ENCODE peak calls at places on chromosomes 3 and 15, in seven cellular contexts. L is GM12878, U is HepG2, H is K562, R is SK-N-SH, P is H1, G is HCT116. X is an unnamed sample.

GRCh38 chr3:5205165-5205941 is 17.8 kb downstream of the EDEM1 start:
- DNase-seq in R (no peak), G (no peak), P (no peak), H (no peak), L (peak), U (no peak), X (no peak)

GRCh38 chr3:157532529-157533297 is 29.5 kb upstream of the VEPH1 start:
- DNase-seq in H (peak), U (peak), R (peak), L (peak), P (no peak), G (peak), X (peak)

GRCh38 chr3:10521772-10522441 is 16.5 kb upstream of the ATP2B2 start:
- DNase-seq in U (no peak), G (no peak), H (no peak), R (no peak), P (peak), L (no peak), X (no peak)

GRCh38 chr15:44726136-44726535 is 10.2 kb upstream of the TRIM69 start:
- DNase-seq in G (no peak), R (no peak), P (no peak), U (no peak), H (no peak), L (no peak), X (no peak)

GRCh38 chr3:164194842-164195241 is 883.5 kb downstream of the SI start:
- DNase-seq in H (no peak), G (no peak), P (no peak), R (no peak), L (no peak), U (peak), X (no peak)

GRCh38 chr3:79976466-79976865 is 208.7 kb upstream of the ROBO1 start:
- DNase-seq in H (no peak), U (no peak), P (no peak), R (no peak), G (no peak), L (no peak), X (no peak)

GRCh38 chr15:62782100-62782791 is 260.3 kb upstream of the TPM1 start:
- DNase-seq in G (peak), H (peak), R (peak), P (peak), U (peak), L (no peak), X (peak)

GRCh38 chr3:183015185-183015584 is 34.8 kb upstream of the DCUN1D1 start:
- DNase-seq in U (no peak), H (no peak), G (no peak), R (no peak), P (no peak), L (no peak), X (no peak)

GRCh38 chr15:65326844-65327243 is 22.4 kb downstream of the RNU5B-1 start:
- DNase-seq in L (no peak), U (no peak), R (peak), H (no peak), P (no peak), G (no peak), X (no peak)

GRCh38 chr3:30408105-30408557 is 198.3 kb upstream of the TGFBR2 start:
- DNase-seq in H (no peak), L (no peak), U (no peak), R (no peak), P (no peak), G (no peak), X (no peak)

GRCh38 chr15:89054873-89055272 is 33.4 kb upstream of the ABHD2 start:
- DNase-seq in G (no peak), U (no peak), L (no peak), H (no peak), R (no peak), P (no peak), X (no peak)

GRCh38 chr3:48558446-48559134 is 2.0 kb upstream of the PFKFB4 start:
- DNase-seq in R (peak), G (no peak), U (no peak), H (no peak), L (no peak), P (no peak), X (no peak)

GRCh38 chr3:161070252-161070930 is 34.8 kb downstream of the B3GALNT1 start:
- DNase-seq in L (no peak), U (no peak), R (no peak), G (no peak), P (no peak), H (no peak), X (no peak)

GRCh38 chr15:92142242-92143232 is 251.1 kb upstream of the ST8SIA2 start:
- DNase-seq in P (no peak), R (no peak), U (no peak), H (no peak), L (no peak), G (no peak), X (no peak)

GRCh38 chr15:33234019-33234418 is 39.5 kb upstream of the FMN1 start:
- DNase-seq in G (peak), P (no peak), H (no peak), R (peak), L (no peak), U (peak), X (peak)

GRCh38 chr15:41954036-41954435 is 18.3 kb downstream of the EHD4 start:
- DNase-seq in G (no peak), H (no peak), L (no peak), P (no peak), R (no peak), U (no peak), X (no peak)

GRCh38 chr15:73541479-73541878 is 91.7 kb downstream of the NPTN start:
- DNase-seq in L (no peak), U (peak), P (no peak), G (no peak), H (no peak), R (no peak), X (no peak)

GRCh38 chr3:134796313-134797079 is 1.4 kb downstream of the EPHB1 start:
- DNase-seq in L (no peak), G (no peak), P (peak), H (no peak), R (peak), U (no peak), X (no peak)

GRCh38 chr15:29792426-29793159 is 29.7 kb downstream of the TJP1 start:
- DNase-seq in U (no peak), L (no peak), G (no peak), P (no peak), H (no peak), R (no peak), X (no peak)

GRCh38 chr3:194383276-194383940 is 13.9 kb upstream of the LRRC15 start:
- DNase-seq in U (no peak), L (no peak), G (no peak), R (no peak), H (no peak), P (peak), X (no peak)

GRCh38 chr3:127911421-127911931 is 3.6 kb upstream of the KBTBD12 start:
- DNase-seq in P (no peak), L (no peak), H (no peak), R (no peak), G (no peak), U (no peak), X (no peak)

GRCh38 chr3:124833710-124834332 is 53.3 kb downstream of the ITGB5 start:
- DNase-seq in G (no peak), U (peak), H (no peak), R (no peak), L (no peak), P (no peak), X (no peak)

GRCh38 chr3:99781761-99782160 is 35.9 kb upstream of the CMSS1 start:
- DNase-seq in R (no peak), U (no peak), H (no peak), G (no peak), P (no peak), L (no peak), X (no peak)

GRCh38 chr3:196821806-196822355 is 45.8 kb upstream of the SENP5 start:
- DNase-seq in H (no peak), G (no peak), L (no peak), U (no peak), R (no peak), P (no peak), X (no peak)

GRCh38 chr3:50599115-50599715 is 12.4 kb downstream of the CISH start:
- DNase-seq in H (no peak), U (no peak), L (no peak), G (no peak), P (no peak), R (no peak), X (no peak)

GRCh38 chr3:31235062-31235704 is 297.5 kb upstream of the STT3B start:
- DNase-seq in R (peak), U (no peak), P (no peak), H (no peak), G (no peak), L (no peak), X (no peak)

GRCh38 chr15:53506370-53506769 is 253.1 kb downstream of the WDR72 start:
- DNase-seq in G (no peak), H (no peak), R (no peak), U (peak), L (no peak), P (no peak), X (no peak)

GRCh38 chr3:124845406-124845805 is 41.8 kb downstream of the ITGB5 start:
- DNase-seq in G (no peak), U (no peak), H (no peak), P (no peak), R (no peak), L (no peak), X (no peak)

GRCh38 chr3:173396191-173397041 is 1.1 kb upstream of the NLGN1 start:
- DNase-seq in U (no peak), H (no peak), L (no peak), G (no peak), R (peak), P (peak), X (peak)

GRCh38 chr15:87672309-87672897 is 584.1 kb downstream of the NTRK3 start:
- DNase-seq in G (no peak), L (no peak), U (no peak), P (peak), H (peak), R (peak), X (no peak)

GRCh38 chr15:31605467-31605931 is 278.9 kb downstream of the KLF13 start:
- DNase-seq in H (no peak), L (no peak), G (no peak), R (peak), U (no peak), P (peak), X (peak)

GRCh38 chr3:97871788-97872187 is 50.0 kb downstream of the CRYBG3 start:
- DNase-seq in P (no peak), U (no peak), L (no peak), G (no peak), R (no peak), H (no peak), X (no peak)

GRCh38 chr3:42855547-42856380 is 19.9 kb downstream of the CYP8B1 start:
- DNase-seq in R (no peak), U (peak), P (no peak), H (peak), L (no peak), G (no peak), X (no peak)

GRCh38 chr15:70375006-70375409 is 277.3 kb upstream of the TLE3 start:
- DNase-seq in L (no peak), U (no peak), P (peak), G (no peak), R (peak), H (no peak), X (peak)

GRCh38 chr3:123656691-123657090 is 71.8 kb upstream of the HACD2 start:
- DNase-seq in H (peak), R (no peak), U (no peak), G (no peak), P (no peak), L (no peak), X (no peak)

GRCh38 chr3:175338775-175339535 is 479.8 kb downstream of the NAALADL2 start:
- DNase-seq in R (no peak), G (peak), L (no peak), U (no peak), P (peak), H (no peak), X (peak)

GRCh38 chr3:17639765-17640164 is 102.7 kb downstream of the TBC1D5 start:
- DNase-seq in P (no peak), U (peak), G (peak), L (no peak), H (no peak), R (no peak), X (peak)

GRCh38 chr15:82043130-82043673 is 2.6 kb downstream of the MEX3B start:
- DNase-seq in R (peak), P (peak), L (no peak), G (no peak), H (no peak), U (no peak), X (no peak)

GRCh38 chr3:100928638-100929428 is 64.4 kb downstream of the ABI3BP start:
- DNase-seq in U (no peak), L (no peak), H (no peak), G (no peak), P (no peak), R (no peak), X (no peak)

GRCh38 chr3:4425707-4426106 is 41.4 kb downstream of the SUMF1 start:
- DNase-seq in L (no peak), G (no peak), U (no peak), H (no peak), P (no peak), R (no peak), X (no peak)

GRCh38 chr3:72182206-72182605 is 397.3 kb upstream of the PROK2 start:
- DNase-seq in H (no peak), L (no peak), G (no peak), U (no peak), P (no peak), R (no peak), X (no peak)

GRCh38 chr3:72183489-72183888 is 398.5 kb upstream of the PROK2 start:
- DNase-seq in L (no peak), H (no peak), R (no peak), G (no peak), U (no peak), P (no peak), X (no peak)

GRCh38 chr3:72179107-72179464 is 394.1 kb upstream of the PROK2 start:
- DNase-seq in G (no peak), P (no peak), H (no peak), R (no peak), L (no peak), U (no peak), X (no peak)

GRCh38 chr3:72180405-72180804 is 395.5 kb upstream of the PROK2 start:
- DNase-seq in P (no peak), H (no peak), L (no peak), G (no peak), R (no peak), U (no peak), X (no peak)

DNA sequence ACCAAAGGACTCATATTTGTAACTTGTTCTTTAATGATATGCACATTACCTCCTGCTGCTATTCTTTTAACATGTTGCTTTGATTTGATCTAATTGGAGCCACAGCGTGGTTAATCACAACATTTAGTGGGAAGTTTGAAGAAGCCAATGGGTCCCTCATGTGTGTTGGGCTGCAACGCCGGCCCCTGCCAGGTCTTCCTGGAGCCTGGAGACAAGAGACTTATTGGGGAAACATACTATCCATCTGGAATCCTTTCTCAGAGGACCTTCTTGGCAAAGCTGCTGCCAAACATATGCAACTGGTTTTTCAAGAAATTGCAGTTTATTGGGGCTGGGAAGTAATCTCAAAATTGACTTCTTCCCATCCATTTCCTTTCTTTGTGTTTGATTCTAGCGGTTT is 396.3 kb upstream of the PROK2 start:
- DNase-seq in H (no peak), R (no peak), L (no peak), U (no peak), P (no peak), G (no peak), X (peak)
- TF ChIP-seq JUND in H (no peak), R (no peak), L (no peak), U (no peak), P (no peak), G (no peak), X (no peak)

DNA sequence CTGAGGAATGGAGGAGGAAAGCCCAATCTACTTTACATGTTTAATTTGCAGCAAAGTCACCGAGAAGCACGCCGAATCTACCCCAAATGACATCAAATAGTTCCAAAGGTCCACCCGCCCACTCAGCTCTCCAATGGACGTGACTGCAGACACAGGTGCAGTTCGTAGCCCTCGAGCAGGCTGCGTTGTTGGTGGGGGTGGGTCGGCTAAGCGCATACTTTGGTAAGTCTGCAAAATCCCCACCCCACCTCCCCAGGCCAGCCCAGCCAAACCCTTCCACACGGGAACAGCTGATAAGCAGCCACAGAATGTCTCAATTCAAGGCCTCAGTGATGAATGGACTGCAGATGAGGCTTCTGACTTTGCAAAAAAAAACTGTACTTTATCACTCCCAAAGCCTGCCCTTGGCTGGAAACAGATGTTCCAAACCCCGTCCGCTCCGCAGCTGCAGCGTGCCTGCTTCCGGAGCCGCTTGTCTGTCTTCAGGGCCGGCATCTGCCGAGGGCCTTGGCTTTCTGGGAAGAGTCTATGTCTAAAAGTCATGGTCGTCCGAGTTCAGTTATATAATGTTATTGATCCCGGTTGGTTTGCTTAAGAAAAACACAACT is 38.2 kb downstream of the PCSK6 start:
- DNase-seq in G (no peak), L (no peak), R (peak), P (no peak), U (no peak), H (peak), X (no peak)
- TF ChIP-seq JUND in G (no peak), L (no peak), R (no peak), P (no peak), U (no peak), H (peak), X (no peak)

DNA sequence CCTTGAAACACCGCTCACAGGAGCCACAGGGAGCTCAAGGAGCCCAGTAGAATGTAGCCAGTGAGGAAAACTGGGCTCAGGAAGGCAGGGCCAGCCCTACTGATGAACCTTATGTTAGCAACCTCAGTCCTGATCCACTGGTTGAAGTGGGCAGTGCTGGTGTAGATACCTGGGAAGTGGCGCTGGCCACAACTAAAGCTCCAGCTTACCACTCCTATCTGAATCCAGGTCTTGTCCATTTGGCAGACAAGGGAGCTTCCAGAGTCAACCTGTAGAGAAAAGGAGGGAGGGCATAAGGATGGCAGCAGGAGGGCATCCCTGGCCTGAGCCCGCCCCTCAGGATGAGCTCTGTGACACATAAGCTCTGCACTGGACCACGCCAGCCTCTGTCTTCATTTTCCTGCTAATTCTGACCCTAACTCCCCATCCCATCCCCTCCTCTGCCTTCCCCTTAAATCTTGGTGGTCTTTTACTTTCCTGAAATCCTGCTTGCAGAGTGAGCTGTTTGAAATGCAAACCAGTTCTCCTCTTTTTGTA is 2.1 kb upstream of the PRSS50 start:
- DNase-seq in P (no peak), H (no peak), U (no peak), R (no peak), L (no peak), G (no peak), X (no peak)
- TF ChIP-seq JUND in P (no peak), H (no peak), U (no peak), R (no peak), L (no peak), G (no peak), X (no peak)

GRCh38 chr3:136245691-136246090 is 4.4 kb upstream of the PCCB start:
- DNase-seq in H (no peak), U (no peak), P (no peak), G (no peak), L (no peak), R (no peak), X (no peak)
- TF ChIP-seq JUND in H (no peak), U (no peak), P (no peak), G (no peak), L (no peak), R (no peak), X (no peak)

GRCh38 chr15:39300451-39301153 is 280.3 kb upstream of the THBS1 start:
- DNase-seq in U (no peak), L (no peak), P (no peak), G (no peak), H (no peak), R (no peak), X (peak)
- TF ChIP-seq JUND in U (no peak), L (no peak), P (no peak), G (no peak), H (no peak), R (peak), X (peak)

DNA sequence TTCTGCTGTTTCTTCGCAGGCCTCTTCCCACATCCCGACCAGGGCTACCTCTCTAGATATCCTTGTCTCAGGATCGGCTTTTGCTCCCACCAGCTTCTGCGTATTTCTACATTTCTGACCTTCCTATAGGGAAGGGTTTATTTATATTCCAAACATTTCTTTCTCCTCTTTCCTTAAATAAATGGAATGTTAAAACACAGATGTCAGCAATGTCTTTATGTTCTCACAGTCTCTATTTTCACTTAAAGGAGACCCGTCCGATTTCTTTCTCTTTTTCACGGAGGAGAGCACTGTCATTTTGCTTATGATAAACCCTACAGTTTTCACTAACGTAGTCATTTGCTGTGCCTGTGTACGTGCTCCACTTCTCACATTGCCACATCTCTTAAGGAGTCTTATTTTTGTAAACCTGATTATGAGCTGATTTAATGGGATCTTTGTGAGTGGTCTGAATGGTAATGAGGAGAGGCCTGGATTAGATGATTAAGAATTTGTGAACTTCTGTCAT is 630 bp downstream of the KIF15 start:
- DNase-seq in P (no peak), G (no peak), H (no peak), R (peak), U (no peak), L (no peak), X (no peak)
- TF ChIP-seq JUND in P (no peak), G (no peak), H (no peak), R (no peak), U (no peak), L (no peak), X (no peak)

DNA sequence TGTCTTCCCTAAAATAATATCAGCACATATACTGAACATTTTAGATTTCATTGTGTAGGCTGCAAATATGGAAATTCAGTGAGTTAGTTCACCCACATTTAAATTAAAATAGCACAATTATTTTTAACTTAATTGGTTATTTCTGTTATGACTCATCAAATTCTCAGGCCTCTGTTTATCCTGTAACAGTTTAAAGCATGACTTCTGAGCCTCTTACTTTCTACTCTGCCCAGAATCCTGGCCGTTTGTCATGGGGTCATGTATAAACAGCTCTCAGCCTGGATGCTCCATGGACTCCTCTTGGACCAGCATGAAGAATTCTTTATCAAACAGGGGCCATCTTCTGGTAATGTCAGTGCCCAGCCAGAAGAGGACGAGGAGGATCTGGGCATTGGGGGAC is 12.2 kb downstream of the TUBGCP4 start:
- DNase-seq in H (no peak), R (no peak), L (no peak), U (no peak), G (no peak), P (no peak), X (no peak)
- TF ChIP-seq JUND in H (no peak), R (no peak), L (no peak), U (no peak), G (no peak), P (no peak), X (no peak)

X was measured in T47D.